ENCODE peak calls at places on chromosomes 2 and 18, in four cellular contexts. One of them, this sample, is unnamed.

GRCh38 chr2:239868556-239869181 is 156.5 kb downstream of the NDUFA10 start:
- DNase-seq in HCEC 1CT: no peak
- DNase-seq in heart left ventricle: no peak
- DNase-seq in sciatic nerve: no peak
- DNase-seq in this sample: no peak

GRCh38 chr2:172098650-172099471 is 3.8 kb downstream of the DLX2 start:
- DNase-seq in heart left ventricle: no peak
- DNase-seq in sciatic nerve: peak; percentile 65
- DNase-seq in HCEC 1CT: peak; percentile 66
- DNase-seq in this sample: peak; percentile 39

GRCh38 chr2:240624950-240625621 is at the start of gene GPR35:
- DNase-seq in heart left ventricle: no peak
- DNase-seq in sciatic nerve: peak; percentile 64
- DNase-seq in HCEC 1CT: peak; percentile 11
- DNase-seq in this sample: peak; percentile 2

GRCh38 chr18:55264108-55264507 is 304.8 kb upstream of the CCDC68 start:
- DNase-seq in sciatic nerve: no peak
- DNase-seq in HCEC 1CT: no peak
- DNase-seq in heart left ventricle: no peak
- DNase-seq in this sample: peak; percentile 43

GRCh38 chr18:24246143-24246542 is 107.3 kb downstream of the CABYR start:
- DNase-seq in heart left ventricle: no peak
- DNase-seq in HCEC 1CT: no peak
- DNase-seq in sciatic nerve: no peak
- DNase-seq in this sample: no peak

GRCh38 chr2:62248226-62248625 is 52.3 kb downstream of the B3GNT2 start:
- DNase-seq in HCEC 1CT: no peak
- DNase-seq in sciatic nerve: no peak
- DNase-seq in heart left ventricle: no peak
- DNase-seq in this sample: no peak

GRCh38 chr2:120605231-120605935 is 130.3 kb upstream of the GLI2 start:
- DNase-seq in HCEC 1CT: no peak
- DNase-seq in sciatic nerve: no peak
- DNase-seq in heart left ventricle: no peak
- DNase-seq in this sample: peak; percentile 81

GRCh38 chr2:241774419-241775222 is 2.0 kb upstream of the GAL3ST2 start:
- DNase-seq in HCEC 1CT: peak; percentile 69
- DNase-seq in heart left ventricle: no peak
- DNase-seq in sciatic nerve: peak; percentile 60
- DNase-seq in this sample: no peak

GRCh38 chr18:23144628-23145027 is 9.3 kb downstream of the CABLES1 start:
- DNase-seq in heart left ventricle: no peak
- DNase-seq in HCEC 1CT: no peak
- DNase-seq in sciatic nerve: no peak
- DNase-seq in this sample: no peak

GRCh38 chr2:142980246-142981068 is 103.0 kb downstream of the KYNU start:
- DNase-seq in heart left ventricle: no peak
- DNase-seq in HCEC 1CT: peak; percentile 58
- DNase-seq in sciatic nerve: no peak
- DNase-seq in this sample: no peak

GRCh38 chr18:31976242-31976641 is 33.3 kb upstream of the TRAPPC8 start:
- DNase-seq in HCEC 1CT: no peak
- DNase-seq in heart left ventricle: no peak
- DNase-seq in sciatic nerve: no peak
- DNase-seq in this sample: no peak

GRCh38 chr18:78102135-78102534 is 852.5 kb downstream of the GALR1 start:
- DNase-seq in heart left ventricle: no peak
- DNase-seq in sciatic nerve: no peak
- DNase-seq in HCEC 1CT: no peak
- DNase-seq in this sample: no peak

GRCh38 chr2:234544659-234545611 is 48.1 kb upstream of the ARL4C start:
- DNase-seq in heart left ventricle: peak; percentile 54
- DNase-seq in sciatic nerve: peak; percentile 84
- DNase-seq in HCEC 1CT: peak; percentile 57
- DNase-seq in this sample: peak; percentile 39

GRCh38 chr2:232013701-232014353 is 52.3 kb downstream of the DIS3L2 start:
- DNase-seq in sciatic nerve: no peak
- DNase-seq in heart left ventricle: peak; percentile 20
- DNase-seq in HCEC 1CT: peak; percentile 95
- DNase-seq in this sample: no peak

GRCh38 chr2:212921711-212922110 is 229.7 kb downstream of the IKZF2 start:
- DNase-seq in sciatic nerve: no peak
- DNase-seq in heart left ventricle: no peak
- DNase-seq in HCEC 1CT: no peak
- DNase-seq in this sample: no peak

GRCh38 chr2:78780864-78781583 is 244.5 kb upstream of the REG3G start:
- DNase-seq in heart left ventricle: no peak
- DNase-seq in sciatic nerve: no peak
- DNase-seq in HCEC 1CT: no peak
- DNase-seq in this sample: no peak

GRCh38 chr2:106882658-106883057 is 3.3 kb downstream of the ST6GAL2 start:
- DNase-seq in sciatic nerve: no peak
- DNase-seq in HCEC 1CT: no peak
- DNase-seq in heart left ventricle: no peak
- DNase-seq in this sample: peak; percentile 55

GRCh38 chr2:85254540-85255261 is 73.1 kb downstream of the TGOLN2 start:
- DNase-seq in heart left ventricle: no peak
- DNase-seq in HCEC 1CT: no peak
- DNase-seq in sciatic nerve: no peak
- DNase-seq in this sample: no peak

GRCh38 chr2:160703648-160704585 is 210.3 kb upstream of the RBMS1 start:
- DNase-seq in HCEC 1CT: peak; percentile 9
- DNase-seq in heart left ventricle: peak; percentile 10
- DNase-seq in sciatic nerve: no peak
- DNase-seq in this sample: no peak

GRCh38 chr2:85888020-85888744 is 608 bp downstream of the ST3GAL5 start:
- DNase-seq in heart left ventricle: no peak
- DNase-seq in sciatic nerve: no peak
- DNase-seq in HCEC 1CT: peak; percentile 9
- DNase-seq in this sample: peak; percentile 42

GRCh38 chr2:234081970-234082822 is 31.7 kb downstream of the SPP2 start:
- DNase-seq in sciatic nerve: no peak
- DNase-seq in heart left ventricle: no peak
- DNase-seq in HCEC 1CT: no peak
- DNase-seq in this sample: peak; percentile 80

GRCh38 chr2:17518212-17519154 is at the start of gene RAD51AP2:
- DNase-seq in HCEC 1CT: peak; percentile 47
- DNase-seq in sciatic nerve: peak; percentile 91
- DNase-seq in heart left ventricle: peak; percentile 87
- DNase-seq in this sample: peak; percentile 84

GRCh38 chr2:71813801-71814470 is 333.7 kb downstream of the CYP26B1 start:
- DNase-seq in heart left ventricle: no peak
- DNase-seq in sciatic nerve: no peak
- DNase-seq in HCEC 1CT: no peak
- DNase-seq in this sample: no peak

GRCh38 chr18:23179416-23179815 is 44.1 kb downstream of the CABLES1 start:
- DNase-seq in heart left ventricle: no peak
- DNase-seq in sciatic nerve: no peak
- DNase-seq in HCEC 1CT: no peak
- DNase-seq in this sample: peak; percentile 59

GRCh38 chr2:38152093-38152492 is 76.1 kb upstream of the CYP1B1 start:
- DNase-seq in heart left ventricle: no peak
- DNase-seq in sciatic nerve: no peak
- DNase-seq in HCEC 1CT: no peak
- DNase-seq in this sample: no peak

GRCh38 chr2:164287041-164287440 is 334.2 kb downstream of the GRB14 start:
- DNase-seq in sciatic nerve: no peak
- DNase-seq in HCEC 1CT: no peak
- DNase-seq in heart left ventricle: no peak
- DNase-seq in this sample: no peak

GRCh38 chr2:47257837-47258436 is 102.8 kb upstream of the STPG4 start:
- DNase-seq in HCEC 1CT: no peak
- DNase-seq in heart left ventricle: no peak
- DNase-seq in sciatic nerve: no peak
- DNase-seq in this sample: no peak

GRCh38 chr18:37019157-37019571 is 190.2 kb downstream of the KIAA1328 start:
- DNase-seq in HCEC 1CT: peak; percentile 11
- DNase-seq in heart left ventricle: no peak
- DNase-seq in sciatic nerve: no peak
- DNase-seq in this sample: no peak

GRCh38 chr2:55156326-55156725 is 75.8 kb downstream of the CLHC1 start:
- DNase-seq in HCEC 1CT: no peak
- DNase-seq in heart left ventricle: no peak
- DNase-seq in sciatic nerve: no peak
- DNase-seq in this sample: no peak

GRCh38 chr2:69567157-69567908 is 76.2 kb downstream of the AAK1 start:
- DNase-seq in HCEC 1CT: peak; percentile 81
- DNase-seq in sciatic nerve: no peak
- DNase-seq in heart left ventricle: no peak
- DNase-seq in this sample: no peak

GRCh38 chr2:85017436-85018048 is 46.6 kb downstream of the KCMF1 start:
- DNase-seq in sciatic nerve: no peak
- DNase-seq in heart left ventricle: no peak
- DNase-seq in HCEC 1CT: peak; percentile 23
- DNase-seq in this sample: no peak

GRCh38 chr18:39571511-39571910 is 2005.9 kb upstream of the CELF4 start:
- DNase-seq in heart left ventricle: no peak
- DNase-seq in HCEC 1CT: peak; percentile 6
- DNase-seq in sciatic nerve: no peak
- DNase-seq in this sample: no peak

This sample was measured in thyroid gland.